ENCODE peak calls at places on chromosomes 11 and 22, in nine cellular contexts. W is stimulated activated CD4-positive, alpha-beta T cell treated with anti-CD3 and anti-CD28 coated beads, TNF-alpha, amount 100 ng/mL, for 48 hours; X is M059J; P is AG09319; M is transverse colon; O is WTC11; T is dermis microvascular lymphatic vessel endothelial cell; Y is activated naive CD4-positive, alpha-beta T cell; N is mucosa of gallbladder. H is an unnamed sample.

GRCh38 chr22:35972559-35972958 is 56.1 kb downstream of the RBFOX2 start:
- DNase-seq in O (no peak), M (no peak), W (no peak), P (no peak), X (peak; percentile 5), Y (no peak), N (no peak), T (no peak), H (no peak)

GRCh38 chr22:46352276-46352675 is 16.8 kb downstream of the TRMU start:
- DNase-seq in X (no peak), N (no peak), W (no peak), M (no peak), Y (no peak), T (no peak), P (no peak), O (no peak), H (no peak)

GRCh38 chr11:37532271-37532670 is 934.2 kb upstream of the RAG2 start:
- DNase-seq in M (no peak), O (no peak), T (no peak), X (no peak), P (no peak), W (no peak), Y (no peak), N (no peak), H (no peak)

GRCh38 chr11:2803186-2804057 is 82.2 kb downstream of the CDKN1C start:
- DNase-seq in M (peak; percentile 4), T (no peak), O (peak; percentile 11), Y (no peak), N (no peak), P (no peak), W (no peak), X (no peak), H (no peak)

GRCh38 chr11:36018967-36019596 is 75.2 kb downstream of the LDLRAD3 start:
- DNase-seq in X (no peak), O (no peak), Y (no peak), P (no peak), N (no peak), M (no peak), W (no peak), T (no peak), H (no peak)

GRCh38 chr22:40714514-40714966 is 35.3 kb downstream of the MCHR1 start:
- DNase-seq in W (no peak), N (no peak), M (no peak), P (no peak), X (peak; percentile 86), O (peak; percentile 59), Y (no peak), T (peak; percentile 46), H (no peak)

GRCh38 chr11:19912206-19913118 is 199.8 kb downstream of the NAV2 start:
- DNase-seq in P (no peak), X (no peak), T (no peak), Y (no peak), W (no peak), O (no peak), M (no peak), N (no peak), H (no peak)

GRCh38 chr11:121237686-121238658 is 54.6 kb upstream of the SC5D start:
- DNase-seq in Y (no peak), W (no peak), M (no peak), X (peak; percentile 94), T (peak; percentile 50), O (no peak), P (no peak), N (no peak), H (no peak)

GRCh38 chr11:102448869-102449224 is 3.7 kb downstream of the TMEM123 start:
- DNase-seq in T (peak; percentile 70), M (no peak), O (no peak), P (no peak), W (no peak), Y (no peak), X (peak; percentile 39), N (no peak), H (no peak)

GRCh38 chr11:17790453-17790852 is 55.9 kb downstream of the KCNC1 start:
- DNase-seq in W (no peak), O (no peak), T (no peak), M (no peak), N (no peak), P (no peak), Y (no peak), X (peak; percentile 19), H (no peak)

GRCh38 chr22:44180706-44181032 is at the start of gene PARVG:
- DNase-seq in N (no peak), O (peak; percentile 52), T (no peak), M (peak; percentile 30), X (no peak), P (no peak), Y (no peak), W (no peak), H (peak; percentile 49)

GRCh38 chr22:20001082-20001638 is 15.5 kb downstream of the ARVCF start:
- DNase-seq in Y (no peak), N (no peak), P (no peak), T (peak; percentile 95), M (no peak), X (peak; percentile 43), W (no peak), O (no peak), H (no peak)

GRCh38 chr11:12110714-12111481 is 508 bp downstream of the MICAL2 start:
- DNase-seq in O (peak; percentile 39), Y (peak; percentile 11), W (peak; percentile 21), N (no peak), M (peak; percentile 44), P (no peak), T (peak; percentile 47), X (peak; percentile 59), H (peak; percentile 23)

GRCh38 chr11:109770323-109770722 is 322.9 kb upstream of the ZC3H12C start:
- DNase-seq in X (no peak), N (no peak), P (no peak), T (no peak), W (no peak), O (no peak), Y (no peak), M (no peak), H (no peak)

GRCh38 chr22:42077486-42078125 is 1.9 kb upstream of the SMDT1 start:
- DNase-seq in N (no peak), O (no peak), X (no peak), Y (no peak), M (no peak), P (no peak), T (no peak), W (no peak), H (no peak)

GRCh38 chr11:123457187-123457770 is 27.2 kb downstream of the GRAMD1B start:
- DNase-seq in Y (no peak), T (peak; percentile 45), W (no peak), O (no peak), M (peak; percentile 41), X (peak; percentile 49), P (no peak), N (no peak), H (no peak)

GRCh38 chr11:11313426-11313825 is 39.6 kb downstream of the CSNK2A3 start:
- DNase-seq in M (no peak), T (peak; percentile 62), X (no peak), W (no peak), P (no peak), O (no peak), Y (no peak), N (peak; percentile 34), H (no peak)

GRCh38 chr11:78179459-78180071 is 8.9 kb downstream of the KCTD21 start:
- DNase-seq in P (no peak), O (no peak), W (no peak), N (no peak), T (no peak), X (no peak), Y (no peak), M (no peak), H (no peak)

GRCh38 chr22:50606126-50606525 is 5.5 kb downstream of the MAPK8IP2 start:
- DNase-seq in O (no peak), X (no peak), M (no peak), W (no peak), T (no peak), P (no peak), N (no peak), Y (no peak), H (no peak)

GRCh38 chr11:118530683-118531596 is at the start of gene TMEM25:
- DNase-seq in T (peak; percentile 67), N (peak; percentile 63), Y (peak; percentile 70), M (peak; percentile 71), W (peak; percentile 79), X (peak; percentile 41), O (peak; percentile 85), P (no peak), H (peak; percentile 48)

GRCh38 chr11:105000797-105001196 is 22.2 kb downstream of the CASP5 start:
- DNase-seq in W (peak; percentile 40), M (peak; percentile 29), P (no peak), X (no peak), T (no peak), Y (peak; percentile 27), N (no peak), O (peak; percentile 57), H (peak; percentile 8)

GRCh38 chr11:15471028-15471708 is 356.4 kb downstream of the INSC start:
- DNase-seq in N (peak; percentile 75), P (no peak), M (peak; percentile 45), O (no peak), W (no peak), T (no peak), Y (no peak), X (no peak), H (no peak)

GRCh38 chr11:103789957-103790356 is 246.5 kb upstream of the DDI1 start:
- DNase-seq in X (no peak), O (no peak), Y (no peak), N (no peak), T (no peak), W (no peak), M (no peak), P (no peak), H (no peak)

GRCh38 chr11:74011360-74012071 is 2.6 kb upstream of the UCP3 start:
- DNase-seq in M (no peak), W (peak; percentile 43), X (no peak), Y (no peak), N (no peak), T (peak; percentile 77), P (peak; percentile 10), O (no peak), H (no peak)

GRCh38 chr11:113553905-113554304 is 78.7 kb upstream of the DRD2 start:
- DNase-seq in X (peak; percentile 11), M (no peak), W (no peak), T (no peak), O (peak; percentile 25), Y (no peak), N (no peak), P (no peak), H (no peak)

GRCh38 chr22:39308614-39309363 is 10.6 kb downstream of the RPL3 start:
- DNase-seq in Y (no peak), T (peak; percentile 91), W (no peak), N (peak; percentile 62), P (peak; percentile 81), O (no peak), X (peak; percentile 87), M (peak; percentile 46), H (no peak)

GRCh38 chr22:46499798-46500174 is 37.6 kb downstream of the CELSR1 start:
- DNase-seq in P (no peak), T (no peak), X (no peak), N (no peak), M (no peak), W (no peak), O (no peak), Y (no peak), H (no peak)

GRCh38 chr11:11836676-11837231 is 5.0 kb upstream of the USP47 start:
- DNase-seq in T (no peak), W (no peak), M (no peak), P (no peak), Y (no peak), N (no peak), O (no peak), X (no peak), H (no peak)